ENCODE peak calls at places on chromosomes 6 and 20, in eight cellular contexts. R is H1, S is heart right ventricle, L is pancreas, J is choroid plexus epithelial cell, N is HL-60, P is astrocyte of the spinal cord, H is lower lobe of right lung. K is an unnamed sample.

GRCh38 chr20:44997668-44998067 is 31.4 kb downstream of the STK4 start:
- DNase-seq in P (no peak), S (no peak), R (no peak), H (no peak), L (no peak), N (no peak), J (no peak), K (no peak)

GRCh38 chr6:42391441-42391840 is 60.3 kb downstream of the TRERF1 start:
- DNase-seq in R (no peak), H (no peak), L (no peak), P (no peak), N (no peak), J (no peak), S (no peak), K (no peak)

GRCh38 chr20:63033635-63034510 is 27.1 kb upstream of the BHLHE23 start:
- DNase-seq in N (no peak), J (no peak), L (no peak), H (no peak), P (no peak), R (no peak), S (peak), K (no peak)

GRCh38 chr20:36839150-36839549 is 36.8 kb upstream of the TLDC2 start:
- DNase-seq in P (no peak), L (no peak), H (no peak), N (no peak), J (no peak), S (no peak), R (no peak), K (no peak)

GRCh38 chr6:39189915-39190544 is 39.2 kb downstream of the KCNK5 start:
- DNase-seq in N (peak), P (no peak), R (peak), J (peak), H (peak), L (peak), S (no peak), K (no peak)

GRCh38 chr20:478949-479429 is 16.7 kb upstream of the TBC1D20 start:
- DNase-seq in N (peak), J (peak), R (no peak), P (peak), H (no peak), L (no peak), S (no peak), K (no peak)

GRCh38 chr6:125252891-125253290 is 48.9 kb downstream of the HDDC2 start:
- DNase-seq in N (no peak), P (peak), H (no peak), L (no peak), R (no peak), S (no peak), J (no peak), K (no peak)

GRCh38 chr6:136085370-136086115 is 164.6 kb downstream of the MTFR2 start:
- DNase-seq in N (no peak), L (no peak), S (no peak), H (no peak), P (peak), J (peak), R (no peak), K (no peak)

GRCh38 chr6:110329348-110329728 is 28.8 kb downstream of the METTL24 start:
- DNase-seq in H (no peak), S (no peak), J (no peak), R (no peak), L (no peak), N (no peak), P (no peak), K (no peak)

GRCh38 chr20:47821481-47822100 is 36.3 kb upstream of the SULF2 start:
- DNase-seq in N (no peak), P (no peak), J (no peak), R (no peak), H (no peak), S (no peak), L (no peak), K (no peak)

GRCh38 chr6:15677822-15678221 is 15.0 kb upstream of the DTNBP1 start:
- DNase-seq in H (no peak), P (no peak), N (no peak), R (no peak), L (no peak), S (no peak), J (no peak), K (no peak)

GRCh38 chr6:23731609-23732008 is 394.4 kb upstream of the NRSN1 start:
- DNase-seq in R (no peak), N (no peak), S (no peak), H (no peak), J (no peak), L (no peak), P (no peak), K (no peak)

GRCh38 chr6:125995972-125996580 is 9.7 kb downstream of the TRMT11 start:
- DNase-seq in P (peak), L (peak), R (no peak), N (peak), H (peak), J (peak), S (peak), K (no peak)

GRCh38 chr6:17725083-17725482 is 18.4 kb upstream of the NUP153 start:
- DNase-seq in N (no peak), P (peak), H (no peak), J (peak), L (no peak), R (peak), S (peak), K (no peak)

GRCh38 chr20:25483431-25484132 is 76.1 kb downstream of the GINS1 start:
- DNase-seq in R (no peak), P (no peak), S (no peak), H (no peak), J (no peak), N (no peak), L (no peak), K (no peak)

GRCh38 chr6:137571854-137572253 is 77.7 kb upstream of the OLIG3 start:
- DNase-seq in N (peak), P (peak), R (no peak), L (peak), S (no peak), J (peak), H (no peak), K (no peak)

GRCh38 chr6:169487579-169488205 is 214.1 kb downstream of the WDR27 start:
- DNase-seq in S (no peak), P (peak), H (no peak), N (no peak), L (no peak), J (peak), R (no peak), K (no peak)

GRCh38 chr20:56870271-56870670 is 241.2 kb downstream of the TFAP2C start:
- DNase-seq in H (no peak), N (no peak), P (no peak), S (no peak), J (no peak), R (no peak), L (no peak), K (no peak)

GRCh38 chr20:33894798-33895197 is 83.7 kb downstream of the CHMP4B start:
- DNase-seq in P (no peak), N (no peak), L (no peak), J (no peak), R (no peak), S (no peak), H (no peak), K (no peak)

GRCh38 chr6:157249756-157250155 is 73.6 kb downstream of the TMEM242 start:
- DNase-seq in J (no peak), P (no peak), S (no peak), H (no peak), L (no peak), N (no peak), R (no peak), K (no peak)

GRCh38 chr6:89585156-89585555 is 53.4 kb downstream of the LYRM2 start:
- DNase-seq in N (no peak), H (no peak), S (no peak), P (no peak), J (peak), L (no peak), R (no peak), K (no peak)

GRCh38 chr6:163741743-163742363 is 327.3 kb downstream of the QKI start:
- DNase-seq in R (no peak), N (no peak), J (no peak), H (no peak), L (no peak), P (no peak), S (no peak), K (no peak)

DNA sequence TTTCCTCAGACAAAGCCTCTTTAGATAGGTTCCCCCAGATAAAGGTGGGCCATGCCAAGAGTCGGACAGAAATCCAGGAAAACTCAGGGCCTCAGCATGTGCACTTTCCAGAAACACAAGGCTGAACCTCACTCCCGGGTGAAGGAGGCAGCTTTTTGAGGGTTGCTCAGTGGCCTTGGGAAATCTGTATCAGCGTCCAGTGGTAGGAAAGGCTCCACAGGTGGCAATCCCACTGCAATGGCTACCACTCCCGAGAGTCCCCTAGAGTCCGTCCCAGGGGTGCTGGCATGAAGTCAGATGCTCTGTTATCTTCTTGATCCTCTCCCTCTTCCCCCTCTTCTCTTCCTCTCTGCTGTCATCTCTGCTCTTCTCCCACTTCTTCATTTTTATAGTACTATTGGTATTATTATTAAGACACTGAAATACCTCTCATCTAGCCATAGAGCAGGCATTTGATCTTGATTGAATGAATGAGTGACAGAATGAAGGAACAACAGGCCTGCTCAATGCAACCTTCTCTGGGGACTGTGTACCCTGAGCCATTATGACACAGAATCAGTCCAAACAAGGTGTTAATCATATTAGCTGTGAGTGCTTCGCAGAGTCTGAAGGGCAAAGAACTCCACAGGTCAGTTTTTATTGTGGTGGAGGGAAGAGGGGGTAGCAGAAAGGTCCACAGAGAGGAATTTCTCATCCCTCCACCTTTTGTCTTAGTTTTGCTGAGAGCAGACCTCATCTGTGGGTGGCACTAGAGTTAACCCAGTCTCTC is 13.3 kb downstream of the SLC22A1 start:
- DNase-seq in R (no peak), N (no peak), H (no peak), J (no peak), P (no peak), S (no peak), L (no peak), K (no peak)
- TF ChIP-seq CTCF in R (no peak), N (no peak), H (no peak), J (no peak), P (no peak), S (no peak), L (no peak), K (no peak)

GRCh38 chr6:123091896-123092271 is 95.8 kb downstream of the CLVS2 start:
- DNase-seq in R (no peak), P (no peak), J (no peak), N (no peak), L (no peak), H (no peak), S (no peak), K (no peak)
- TF ChIP-seq CTCF in R (no peak), P (no peak), J (no peak), N (no peak), L (no peak), H (no peak), S (no peak), K (no peak)

GRCh38 chr6:33198853-33199436 is 1.5 kb downstream of the RXRB start:
- DNase-seq in P (no peak), H (no peak), S (no peak), N (no peak), R (no peak), J (no peak), L (no peak), K (no peak)

GRCh38 chr6:33199687-33200233 is 705 bp downstream of the RXRB start:
- DNase-seq in L (no peak), H (no peak), J (peak), R (peak), S (peak), P (peak), N (peak), K (no peak)

GRCh38 chr6:33195304-33196022 is 3.2 kb upstream of the COL11A2 start:
- DNase-seq in N (no peak), S (no peak), L (peak), J (no peak), P (no peak), R (no peak), H (no peak), K (no peak)

GRCh38 chr6:33198159-33198852 is 2.2 kb downstream of the RXRB start:
- DNase-seq in P (no peak), H (no peak), N (no peak), R (no peak), S (no peak), L (no peak), J (no peak), K (no peak)

DNA sequence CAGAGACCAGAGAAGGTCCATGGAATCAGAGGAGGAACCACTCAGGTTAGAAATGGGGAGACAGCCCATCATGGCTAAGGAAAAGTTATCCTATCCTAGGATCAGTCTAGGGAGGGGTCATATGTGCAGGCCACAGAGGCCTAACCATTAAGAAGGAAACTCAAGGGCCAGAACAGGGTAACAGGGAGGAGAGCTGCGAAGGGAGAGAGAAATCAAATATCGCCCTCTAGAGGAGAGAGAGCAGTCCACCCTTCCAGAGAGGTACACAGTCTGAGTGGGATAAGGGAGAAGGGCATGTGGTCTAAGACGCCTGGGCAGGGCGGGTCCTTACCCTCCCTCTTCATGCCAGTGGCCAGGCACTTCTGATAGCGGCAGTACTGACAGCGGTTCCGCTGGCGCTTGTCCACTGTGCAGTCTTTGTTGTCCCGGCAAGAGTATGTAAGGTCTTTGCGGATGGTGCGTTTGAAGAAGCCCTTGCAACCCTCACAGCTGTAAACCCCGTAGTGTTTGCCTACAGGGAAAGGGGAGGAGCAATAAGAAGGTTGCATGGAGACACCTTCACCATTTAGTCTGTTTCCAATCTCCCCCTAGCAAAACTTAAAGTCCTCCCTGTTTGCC is 2.9 kb downstream of the RXRB start:
- DNase-seq in L (peak), P (peak), H (peak), R (no peak), N (peak), S (no peak), J (peak), K (no peak)
- TF ChIP-seq CTCF in L (peak), P (peak), H (peak), R (peak), N (peak), S (peak), J (peak), K (peak)

DNA sequence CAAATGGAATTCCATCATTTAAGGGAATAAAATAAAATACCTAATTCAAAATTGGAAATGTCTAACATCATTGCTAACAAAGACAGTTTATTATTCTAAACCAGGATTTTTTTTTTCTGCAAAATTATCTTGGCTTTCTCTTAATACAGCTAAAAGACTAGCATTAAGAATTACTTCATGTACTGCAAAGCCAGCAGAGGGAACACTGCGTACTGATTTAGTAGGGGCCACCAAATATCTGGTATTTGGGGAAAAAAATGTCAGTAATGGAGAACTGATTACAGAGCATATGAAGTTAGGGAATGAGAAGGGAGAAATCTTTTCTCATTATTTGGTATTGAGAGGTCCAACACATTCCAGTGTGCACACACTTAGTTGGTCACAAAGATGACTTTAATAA is 3.2 kb upstream of the SOX4 start:
- DNase-seq in L (no peak), S (no peak), N (no peak), R (no peak), H (no peak), J (peak), P (no peak), K (no peak)
- TF ChIP-seq CTCF in L (no peak), S (no peak), N (no peak), R (no peak), H (no peak), J (peak), P (no peak), K (peak)